ENCODE peak calls at places on chromosome 2, in five cellular contexts. One of them, this sample, is unnamed.
A peak's percentile ranks its signal among the peaks of the same experiment; 100 is the strongest.

GRCh38 chr2:203164311-203164935 is 74.4 kb upstream of the CYP20A1 start:
- DNase-seq in choroid plexus epithelial cell: no peak
- DNase-seq in HT1080: no peak
- DNase-seq in mesothelial cell of epicardium: no peak
- DNase-seq in NCI-H1092 treated with DMSO at 0.1 percent for 48 hours: no peak
- DNase-seq in this sample: no peak

GRCh38 chr2:54597153-54597827 is 126.2 kb upstream of the EML6 start:
- DNase-seq in HT1080: no peak
- DNase-seq in mesothelial cell of epicardium: no peak
- DNase-seq in choroid plexus epithelial cell: no peak
- DNase-seq in NCI-H1092 treated with DMSO at 0.1 percent for 48 hours: peak; percentile 74
- DNase-seq in this sample: peak; percentile 75

GRCh38 chr2:239459581-239459980 is 58.8 kb upstream of the HDAC4 start:
- DNase-seq in NCI-H1092 treated with DMSO at 0.1 percent for 48 hours: no peak
- DNase-seq in choroid plexus epithelial cell: no peak
- DNase-seq in mesothelial cell of epicardium: no peak
- DNase-seq in HT1080: no peak
- DNase-seq in this sample: no peak

GRCh38 chr2:39469807-39470206 is 32.7 kb upstream of the MAP4K3 start:
- DNase-seq in HT1080: peak; percentile 67
- DNase-seq in mesothelial cell of epicardium: peak; percentile 53
- DNase-seq in choroid plexus epithelial cell: peak; percentile 76
- DNase-seq in NCI-H1092 treated with DMSO at 0.1 percent for 48 hours: no peak
- DNase-seq in this sample: no peak

GRCh38 chr2:168307379-168307778 is 60.0 kb upstream of the STK39 start:
- DNase-seq in NCI-H1092 treated with DMSO at 0.1 percent for 48 hours: no peak
- DNase-seq in mesothelial cell of epicardium: no peak
- DNase-seq in HT1080: no peak
- DNase-seq in choroid plexus epithelial cell: no peak
- DNase-seq in this sample: no peak

GRCh38 chr2:236947294-236947693 is 138.4 kb upstream of the COPS8 start:
- DNase-seq in HT1080: no peak
- DNase-seq in NCI-H1092 treated with DMSO at 0.1 percent for 48 hours: no peak
- DNase-seq in mesothelial cell of epicardium: no peak
- DNase-seq in choroid plexus epithelial cell: no peak
- DNase-seq in this sample: no peak

GRCh38 chr2:119888673-119889072 is 124.2 kb upstream of the EPB41L5 start:
- DNase-seq in mesothelial cell of epicardium: no peak
- DNase-seq in HT1080: peak; percentile 42
- DNase-seq in choroid plexus epithelial cell: peak; percentile 81
- DNase-seq in NCI-H1092 treated with DMSO at 0.1 percent for 48 hours: no peak
- DNase-seq in this sample: no peak

GRCh38 chr2:74831693-74832530 is 2.0 kb upstream of the HK2 start:
- DNase-seq in choroid plexus epithelial cell: no peak
- DNase-seq in HT1080: peak; percentile 85
- DNase-seq in NCI-H1092 treated with DMSO at 0.1 percent for 48 hours: no peak
- DNase-seq in mesothelial cell of epicardium: no peak
- DNase-seq in this sample: no peak

GRCh38 chr2:45128580-45128997 is 119.3 kb upstream of the SIX2 start:
- DNase-seq in NCI-H1092 treated with DMSO at 0.1 percent for 48 hours: no peak
- DNase-seq in mesothelial cell of epicardium: peak; percentile 44
- DNase-seq in choroid plexus epithelial cell: peak; percentile 97
- DNase-seq in HT1080: peak; percentile 96
- DNase-seq in this sample: peak; percentile 35

GRCh38 chr2:104685591-104685990 is 168.3 kb upstream of the POU3F3 start:
- DNase-seq in mesothelial cell of epicardium: no peak
- DNase-seq in HT1080: no peak
- DNase-seq in NCI-H1092 treated with DMSO at 0.1 percent for 48 hours: no peak
- DNase-seq in choroid plexus epithelial cell: no peak
- DNase-seq in this sample: no peak

GRCh38 chr2:145137211-145137610 is 617.3 kb upstream of the ZEB2 start:
- DNase-seq in HT1080: no peak
- DNase-seq in choroid plexus epithelial cell: no peak
- DNase-seq in mesothelial cell of epicardium: no peak
- DNase-seq in NCI-H1092 treated with DMSO at 0.1 percent for 48 hours: no peak
- DNase-seq in this sample: no peak

This sample was measured in heart right ventricle.